ENCODE peak calls at places on chromosome 5, in seven cellular contexts. G is dermis microvascular lymphatic vessel endothelial cell; I is M059J; V is K562; W is AG04450; Q is posterior vena cava; C is stimulated activated naive CD4-positive, alpha-beta T cell. N is an unnamed sample.

GRCh38 chr5:53994148-53994547 is 316.2 kb downstream of the ARL15 start:
- DNase-seq in G (no peak), I (no peak), V (no peak), W (peak), Q (no peak), C (no peak), N (no peak)

GRCh38 chr5:30620481-30621085 is 572.9 kb upstream of the CDH6 start:
- DNase-seq in G (no peak), I (no peak), V (no peak), W (no peak), Q (no peak), C (no peak), N (no peak)

GRCh38 chr5:93575466-93575865 is 5.6 kb downstream of the NR2F1-AS1 start:
- DNase-seq in G (no peak), I (no peak), V (no peak), W (no peak), Q (no peak), C (no peak), N (no peak)

GRCh38 chr5:180804129-180804601 is 1.6 kb upstream of the MGAT1 start:
- DNase-seq in G (no peak), I (no peak), V (no peak), W (no peak), Q (peak), C (no peak), N (no peak)

GRCh38 chr5:775960-776861 is 8.3 kb downstream of the ZDHHC11B start:
- DNase-seq in G (no peak), I (no peak), V (peak), W (no peak), Q (peak), C (no peak), N (no peak)

GRCh38 chr5:139272471-139273321 is 20.8 kb upstream of the MATR3 start:
- DNase-seq in G (peak), I (peak), V (no peak), W (no peak), Q (no peak), C (peak), N (no peak)

GRCh38 chr5:61277781-61278180 is 54.3 kb upstream of the ZSWIM6 start:
- DNase-seq in G (no peak), I (peak), V (no peak), W (no peak), Q (no peak), C (no peak), N (no peak)

GRCh38 chr5:151873701-151874100 is 51.0 kb downstream of the GLRA1 start:
- DNase-seq in G (no peak), I (no peak), V (no peak), W (no peak), Q (no peak), C (no peak), N (no peak)

GRCh38 chr5:126938461-126938860 is 91.9 kb downstream of the MARCHF3 start:
- DNase-seq in G (peak), I (peak), V (no peak), W (peak), Q (no peak), C (no peak), N (no peak)

GRCh38 chr5:144368556-144368955 is 197.9 kb downstream of the KCTD16 start:
- DNase-seq in G (peak), I (peak), V (no peak), W (no peak), Q (no peak), C (no peak), N (no peak)

GRCh38 chr5:159657766-159658165 is 258.5 kb upstream of the ADRA1B start:
- DNase-seq in G (no peak), I (no peak), V (no peak), W (no peak), Q (no peak), C (no peak), N (no peak)

GRCh38 chr5:83357621-83358231 is 113.8 kb upstream of the VCAN start:
- DNase-seq in G (no peak), I (no peak), V (no peak), W (no peak), Q (no peak), C (no peak), N (no peak)

GRCh38 chr5:93677344-93678021 is 63.9 kb downstream of the POU5F2 start:
- DNase-seq in G (peak), I (peak), V (no peak), W (peak), Q (peak), C (no peak), N (no peak)

GRCh38 chr5:96252596-96252995 is 180.5 kb downstream of the PCSK1 start:
- DNase-seq in G (peak), I (peak), V (no peak), W (no peak), Q (no peak), C (no peak), N (no peak)

GRCh38 chr5:55645304-55645703 is 66.8 kb downstream of the SLC38A9 start:
- DNase-seq in G (peak), I (peak), V (no peak), W (no peak), Q (no peak), C (no peak), N (no peak)

GRCh38 chr5:123429221-123429954 is 6.2 kb upstream of the CEP120 start:
- DNase-seq in G (no peak), I (no peak), V (no peak), W (no peak), Q (no peak), C (no peak), N (no peak)

GRCh38 chr5:119323630-119324000 is 32.2 kb upstream of the TNFAIP8 start:
- DNase-seq in G (peak), I (peak), V (no peak), W (no peak), Q (no peak), C (no peak), N (no peak)

GRCh38 chr5:96209829-96210228 is 223.2 kb downstream of the PCSK1 start:
- DNase-seq in G (peak), I (peak), V (no peak), W (peak), Q (no peak), C (no peak), N (no peak)

GRCh38 chr5:67234671-67235176 is 38.1 kb upstream of the CD180 start:
- DNase-seq in G (peak), I (peak), V (no peak), W (peak), Q (no peak), C (no peak), N (no peak)

GRCh38 chr5:14834584-14835540 is 36.7 kb downstream of the ANKH start:
- DNase-seq in G (peak), I (peak), V (no peak), W (no peak), Q (no peak), C (no peak), N (no peak)

GRCh38 chr5:24163091-24163490 is 481.7 kb downstream of the CDH10 start:
- DNase-seq in G (no peak), I (peak), V (no peak), W (no peak), Q (no peak), C (no peak), N (no peak)

GRCh38 chr5:88389248-88390006 is 120.8 kb upstream of the TMEM161B start:
- DNase-seq in G (no peak), I (peak), V (no peak), W (no peak), Q (no peak), C (no peak), N (no peak)

GRCh38 chr5:59312223-59312622 is 581.3 kb downstream of the PDE4D start:
- DNase-seq in G (no peak), I (no peak), V (no peak), W (no peak), Q (no peak), C (no peak), N (no peak)

GRCh38 chr5:132785864-132786263 is 8.8 kb upstream of the SEPTIN8 start:
- DNase-seq in G (no peak), I (no peak), V (no peak), W (no peak), Q (no peak), C (no peak), N (no peak)

GRCh38 chr5:52881468-52881867 is 93.8 kb downstream of the ITGA1 start:
- DNase-seq in G (no peak), I (no peak), V (no peak), W (no peak), Q (no peak), C (no peak), N (no peak)